ENCODE peak calls at places on chromosomes 2 and 18, in five cellular contexts. One of them, this sample, is unnamed.
A peak's percentile ranks its signal among the peaks of the same experiment; 100 is the strongest.

GRCh38 chr2:147659051-147659450 is 185.8 kb upstream of the ACVR2A start:
- DNase-seq in GM23248: peak; percentile 2
- DNase-seq in CMK: no peak
- DNase-seq in AG10803: peak; percentile 25
- DNase-seq in fibroblast of the conjunctiva: no peak
- DNase-seq in this sample: no peak

GRCh38 chr2:225556461-225556860 is 157.0 kb downstream of the NYAP2 start:
- DNase-seq in AG10803: no peak
- DNase-seq in CMK: no peak
- DNase-seq in fibroblast of the conjunctiva: no peak
- DNase-seq in GM23248: no peak
- DNase-seq in this sample: no peak

GRCh38 chr2:152580722-152581121 is 136.5 kb downstream of the PRPF40A start:
- DNase-seq in fibroblast of the conjunctiva: no peak
- DNase-seq in AG10803: no peak
- DNase-seq in CMK: no peak
- DNase-seq in GM23248: no peak
- DNase-seq in this sample: peak; percentile 41

GRCh38 chr2:129712586-129712985 is 266.9 kb upstream of the RAB6C start:
- DNase-seq in CMK: no peak
- DNase-seq in AG10803: no peak
- DNase-seq in fibroblast of the conjunctiva: no peak
- DNase-seq in GM23248: no peak
- DNase-seq in this sample: no peak

GRCh38 chr2:60838481-60838880 is 42.9 kb upstream of the REL start:
- DNase-seq in CMK: no peak
- DNase-seq in fibroblast of the conjunctiva: no peak
- DNase-seq in AG10803: no peak
- DNase-seq in GM23248: no peak
- DNase-seq in this sample: no peak

GRCh38 chr18:59456657-59457056 is 97.6 kb upstream of the LMAN1 start:
- DNase-seq in AG10803: no peak
- DNase-seq in CMK: no peak
- DNase-seq in fibroblast of the conjunctiva: no peak
- DNase-seq in GM23248: no peak
- DNase-seq in this sample: no peak

GRCh38 chr2:45169339-45170190 is 160.3 kb upstream of the SIX2 start:
- DNase-seq in fibroblast of the conjunctiva: no peak
- DNase-seq in CMK: no peak
- DNase-seq in AG10803: no peak
- DNase-seq in GM23248: peak; percentile 58
- DNase-seq in this sample: peak; percentile 76

GRCh38 chr2:149799296-149799695 is 211.7 kb upstream of the MMADHC start:
- DNase-seq in GM23248: peak; percentile 69
- DNase-seq in AG10803: peak; percentile 73
- DNase-seq in CMK: no peak
- DNase-seq in fibroblast of the conjunctiva: peak; percentile 22
- DNase-seq in this sample: peak; percentile 70

GRCh38 chr18:7122376-7122775 is 4.8 kb upstream of the LAMA1 start:
- DNase-seq in fibroblast of the conjunctiva: no peak
- DNase-seq in GM23248: no peak
- DNase-seq in AG10803: no peak
- DNase-seq in CMK: no peak
- DNase-seq in this sample: peak; percentile 17

GRCh38 chr2:40859617-40860016 is 407.7 kb upstream of the SLC8A1 start:
- DNase-seq in AG10803: no peak
- DNase-seq in fibroblast of the conjunctiva: no peak
- DNase-seq in CMK: no peak
- DNase-seq in GM23248: no peak
- DNase-seq in this sample: no peak

GRCh38 chr2:793236-793635 is 116.0 kb upstream of the TMEM18 start:
- DNase-seq in GM23248: no peak
- DNase-seq in AG10803: no peak
- DNase-seq in CMK: no peak
- DNase-seq in fibroblast of the conjunctiva: no peak
- DNase-seq in this sample: no peak

GRCh38 chr2:205733082-205733481 is 50.8 kb downstream of the NRP2 start:
- DNase-seq in AG10803: no peak
- DNase-seq in GM23248: no peak
- DNase-seq in CMK: no peak
- DNase-seq in fibroblast of the conjunctiva: no peak
- DNase-seq in this sample: no peak

GRCh38 chr18:48828713-48829442 is 121.9 kb downstream of the SMAD7 start:
- DNase-seq in CMK: peak; percentile 25
- DNase-seq in GM23248: no peak
- DNase-seq in AG10803: no peak
- DNase-seq in fibroblast of the conjunctiva: no peak
- DNase-seq in this sample: no peak

GRCh38 chr2:223847410-223847809 is 10.0 kb upstream of the AP1S3 start:
- DNase-seq in AG10803: no peak
- DNase-seq in fibroblast of the conjunctiva: no peak
- DNase-seq in GM23248: no peak
- DNase-seq in CMK: no peak
- DNase-seq in this sample: no peak

GRCh38 chr2:168365094-168365621 is 90.9 kb upstream of the CERS6 start:
- DNase-seq in CMK: no peak
- DNase-seq in fibroblast of the conjunctiva: no peak
- DNase-seq in GM23248: no peak
- DNase-seq in AG10803: no peak
- DNase-seq in this sample: no peak

GRCh38 chr18:34801769-34802168 is 91.7 kb downstream of the DTNA start:
- DNase-seq in AG10803: peak; percentile 72
- DNase-seq in CMK: no peak
- DNase-seq in GM23248: peak; percentile 89
- DNase-seq in fibroblast of the conjunctiva: peak; percentile 8
- DNase-seq in this sample: peak; percentile 70

GRCh38 chr18:6086731-6087130 is 191.4 kb upstream of the TMEM200C start:
- DNase-seq in CMK: no peak
- DNase-seq in AG10803: no peak
- DNase-seq in GM23248: peak; percentile 1
- DNase-seq in fibroblast of the conjunctiva: no peak
- DNase-seq in this sample: no peak